ENCODE peak calls at places on chromosomes 2 and 18, in nine cellular contexts. V is GM12891, H is A549, Z is NB4, E is IMR-90, X is esophagus squamous epithelium, O is ovary, G is GM12878, Y is heart left ventricle. B is an unnamed sample.

GRCh38 chr18:31042391-31043181 is at the start of gene DSC3:
- DNase-seq in O (no peak), G (no peak), V (no peak), X (no peak), H (peak), Z (peak), Y (no peak), E (no peak), B (no peak)

GRCh38 chr18:70384181-70384790 is 95.4 kb downstream of the SOCS6 start:
- DNase-seq in E (peak), H (peak), G (no peak), X (no peak), V (no peak), O (no peak), Y (no peak), Z (peak), B (peak)

GRCh38 chr2:39938035-39938835 is 159.2 kb upstream of the THUMPD2 start:
- DNase-seq in X (no peak), Y (no peak), E (peak), Z (no peak), H (no peak), V (no peak), O (no peak), G (no peak), B (no peak)

GRCh38 chr2:201466050-201466660 is 14.6 kb downstream of the STRADB start:
- DNase-seq in V (no peak), O (no peak), H (no peak), Z (no peak), X (no peak), G (no peak), Y (no peak), E (peak), B (no peak)

GRCh38 chr2:60319031-60319547 is 234.4 kb downstream of the BCL11A start:
- DNase-seq in X (no peak), Z (no peak), O (no peak), V (no peak), H (no peak), Y (no peak), G (no peak), E (no peak), B (no peak)

GRCh38 chr2:177161741-177162440 is 50.7 kb upstream of the HNRNPA3 start:
- DNase-seq in E (peak), Y (no peak), G (no peak), Z (peak), X (no peak), H (no peak), O (no peak), V (no peak), B (peak)

GRCh38 chr2:18284331-18284730 is 276.1 kb downstream of the RDH14 start:
- DNase-seq in Z (no peak), Y (no peak), O (no peak), E (peak), H (no peak), X (no peak), G (no peak), V (no peak), B (no peak)

GRCh38 chr18:11095211-11095610 is 54.2 kb downstream of the PIEZO2 start:
- DNase-seq in G (no peak), V (no peak), H (no peak), Z (no peak), X (no peak), Y (no peak), O (no peak), E (no peak), B (no peak)

GRCh38 chr2:236988216-236988615 is 97.5 kb upstream of the COPS8 start:
- DNase-seq in H (no peak), E (no peak), Y (no peak), X (no peak), O (no peak), G (no peak), V (no peak), Z (no peak), B (no peak)

GRCh38 chr2:240823449-240824336 is 3.7 kb upstream of the KIF1A start:
- DNase-seq in V (no peak), H (no peak), X (no peak), Y (no peak), O (no peak), G (no peak), E (no peak), Z (no peak), B (no peak)

GRCh38 chr2:78861546-78861945 is 164.0 kb upstream of the REG3G start:
- DNase-seq in G (no peak), E (no peak), Y (no peak), H (peak), Z (peak), X (no peak), O (no peak), V (no peak), B (peak)

GRCh38 chr2:148534416-148535205 is 109.9 kb upstream of the EPC2 start:
- DNase-seq in Y (no peak), V (no peak), O (peak), X (no peak), G (no peak), E (no peak), H (no peak), Z (peak), B (no peak)

GRCh38 chr2:46308081-46308480 is 10.9 kb downstream of the EPAS1 start:
- DNase-seq in O (no peak), Z (no peak), H (no peak), Y (no peak), V (no peak), X (no peak), E (no peak), G (no peak), B (no peak)

GRCh38 chr18:47160256-47160655 is 10.0 kb upstream of the HDHD2 start:
- DNase-seq in G (no peak), X (no peak), V (no peak), H (no peak), O (no peak), Y (no peak), E (no peak), Z (no peak), B (no peak)

GRCh38 chr2:134718095-134718955 is 475 bp downstream of the TMEM163 start:
- DNase-seq in G (no peak), H (no peak), Y (no peak), O (no peak), V (peak), Z (no peak), E (no peak), X (no peak), B (no peak)

GRCh38 chr2:180202591-180202990 is 195.5 kb upstream of the CWC22 start:
- DNase-seq in O (no peak), V (no peak), E (no peak), H (no peak), Z (no peak), X (no peak), Y (no peak), G (no peak), B (no peak)

GRCh38 chr2:168138369-168138768 is 109.0 kb downstream of the STK39 start:
- DNase-seq in V (no peak), Z (no peak), H (no peak), Y (no peak), E (no peak), X (no peak), O (no peak), G (no peak), B (no peak)

GRCh38 chr2:150732064-150732463 is 244.6 kb upstream of the RND3 start:
- DNase-seq in E (peak), O (no peak), Z (no peak), H (no peak), Y (no peak), V (no peak), G (no peak), X (no peak), B (no peak)

GRCh38 chr2:200104015-200104414 is 148.6 kb downstream of the MAIP1 start:
- DNase-seq in Y (no peak), O (no peak), X (no peak), V (no peak), Z (no peak), E (peak), G (no peak), H (no peak), B (no peak)

GRCh38 chr2:6828299-6828584 is 37.5 kb downstream of the CMPK2 start:
- DNase-seq in O (no peak), Z (peak), H (no peak), G (no peak), E (peak), Y (no peak), X (no peak), V (no peak), B (peak)

GRCh38 chr2:12861344-12861942 is 144.7 kb downstream of the TRIB2 start:
- DNase-seq in H (no peak), Y (no peak), O (no peak), V (no peak), E (peak), X (no peak), G (no peak), Z (peak), B (no peak)

GRCh38 chr2:84925336-84925723 is 19.9 kb downstream of the TMSB10 start:
- DNase-seq in E (no peak), H (no peak), Z (no peak), O (no peak), G (no peak), V (no peak), X (no peak), Y (no peak), B (no peak)

GRCh38 chr2:205758051-205758450 is 75.8 kb downstream of the NRP2 start:
- DNase-seq in H (no peak), Y (no peak), Z (no peak), O (peak), E (peak), V (no peak), X (no peak), G (no peak), B (no peak)

GRCh38 chr2:234712421-234712935 is 215.6 kb upstream of the ARL4C start:
- DNase-seq in G (no peak), V (no peak), X (no peak), O (no peak), E (peak), Y (no peak), Z (no peak), H (no peak), B (no peak)

GRCh38 chr2:242020196-242021004 is 150.9 kb downstream of the RTP5 start:
- DNase-seq in E (no peak), G (no peak), O (peak), Y (no peak), X (no peak), Z (peak), V (no peak), H (no peak), B (no peak)

DNA sequence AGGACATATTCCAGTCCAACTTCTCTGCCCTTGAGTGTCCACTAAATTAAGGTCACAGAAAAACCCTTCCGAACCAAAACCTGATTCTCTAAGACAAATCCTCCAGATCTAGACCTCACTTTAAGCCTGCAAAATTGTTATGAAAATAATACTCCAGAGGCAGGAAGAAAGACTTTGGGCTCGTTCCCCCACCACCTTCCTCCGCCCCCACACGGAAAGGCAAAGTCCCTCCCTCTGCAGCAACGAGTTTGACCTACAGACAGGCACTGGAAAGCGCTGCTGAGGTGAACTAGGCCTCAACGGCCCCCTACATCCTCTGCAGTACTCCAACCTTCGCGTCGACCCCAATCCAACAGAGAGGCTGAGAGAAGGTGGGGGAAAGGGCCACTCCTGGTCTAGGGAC is 808 bp downstream of the ATP5MC3 start:
- DNase-seq in Y (peak), V (peak), X (no peak), H (peak), E (peak), Z (peak), O (peak), G (no peak), B (peak)
- TF ChIP-seq POLR2A in Y (no peak), V (peak), X (no peak), H (no peak), E (no peak), Z (peak), O (no peak), G (peak), B (no peak)

GRCh38 chr2:212526059-212526458 is 12.5 kb downstream of the ERBB4 start:
- DNase-seq in Y (no peak), O (no peak), X (no peak), H (no peak), E (no peak), Z (no peak), G (no peak), V (no peak), B (no peak)

GRCh38 chr2:212530991-212531390 is 7.6 kb downstream of the ERBB4 start:
- DNase-seq in Y (no peak), H (no peak), V (no peak), G (no peak), O (no peak), Z (no peak), X (no peak), E (no peak), B (no peak)

GRCh38 chr2:212530373-212530772 is 8.2 kb downstream of the ERBB4 start:
- DNase-seq in G (no peak), Y (no peak), Z (no peak), H (no peak), E (no peak), O (no peak), X (no peak), V (no peak), B (no peak)

GRCh38 chr2:212531499-212531898 is 7.1 kb downstream of the ERBB4 start:
- DNase-seq in Z (no peak), O (no peak), E (no peak), Y (no peak), H (no peak), V (no peak), X (no peak), G (no peak), B (no peak)

DNA sequence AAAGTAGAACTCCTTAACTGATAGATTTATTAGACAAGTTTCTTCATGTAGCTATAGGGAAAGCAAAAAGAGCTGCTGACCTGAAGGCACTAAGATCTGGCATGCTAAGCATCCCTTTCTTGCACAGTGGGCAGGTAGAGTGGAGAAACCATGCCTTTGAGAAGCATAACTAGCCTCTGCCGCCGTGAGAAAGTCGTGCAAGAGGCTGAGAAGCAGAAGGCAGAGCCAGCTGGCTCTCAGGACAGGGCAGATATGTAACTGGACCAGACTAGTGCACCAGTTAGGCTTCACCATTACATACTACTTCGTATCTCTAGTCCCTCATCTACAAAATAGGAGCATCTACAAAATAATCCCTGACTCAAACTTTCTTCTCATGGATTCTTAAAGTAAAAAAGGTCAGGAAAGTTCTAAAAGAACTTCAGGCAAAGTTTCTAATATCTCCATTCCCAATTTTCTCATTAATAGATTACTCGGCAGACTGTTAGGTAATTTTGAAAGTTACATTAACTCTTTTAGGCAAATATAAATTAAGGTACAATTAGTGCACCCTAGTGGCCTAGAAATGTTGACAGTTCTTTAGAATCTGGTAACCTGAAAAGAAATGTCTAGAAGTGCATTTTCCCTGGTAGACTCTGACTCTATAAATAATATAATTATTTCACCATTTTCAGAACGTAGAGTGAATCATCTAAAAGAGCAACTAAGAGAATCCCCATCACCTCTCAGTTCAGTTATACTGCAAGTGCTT is 10.3 kb downstream of the ERBB4 start:
- DNase-seq in G (no peak), E (no peak), Z (no peak), V (no peak), H (no peak), X (no peak), Y (peak), O (no peak), B (no peak)
- TF ChIP-seq POLR2A in G (no peak), E (no peak), Z (no peak), V (no peak), H (no peak), X (no peak), Y (no peak), O (no peak), B (no peak)

GRCh38 chr2:191691898-191692297 is 14.0 kb downstream of the NABP1 start:
- DNase-seq in E (no peak), H (no peak), Z (no peak), V (no peak), O (no peak), X (no peak), G (no peak), Y (no peak), B (no peak)

GRCh38 chr2:191693151-191693550 is 15.2 kb downstream of the NABP1 start:
- DNase-seq in Y (no peak), E (no peak), Z (no peak), X (no peak), V (no peak), H (no peak), G (no peak), O (no peak), B (peak)

GRCh38 chr2:191691016-191691725 is 13.2 kb downstream of the NABP1 start:
- DNase-seq in O (peak), Z (peak), G (peak), X (no peak), V (peak), H (peak), Y (peak), E (peak), B (peak)

GRCh38 chr2:191693778-191694177 is 15.8 kb downstream of the NABP1 start:
- DNase-seq in H (no peak), Z (no peak), Y (no peak), G (no peak), X (no peak), O (no peak), E (no peak), V (no peak), B (no peak)

GRCh38 chr2:191692502-191693115 is 14.7 kb downstream of the NABP1 start:
- DNase-seq in G (no peak), H (no peak), X (no peak), Y (no peak), V (no peak), Z (no peak), O (no peak), E (no peak), B (no peak)
- TF ChIP-seq POLR2A in G (no peak), H (no peak), X (no peak), Y (no peak), V (no peak), Z (no peak), O (no peak), E (no peak), B (no peak)

GRCh38 chr2:65057391-65058052 is 1.3 kb downstream of the CEP68 start:
- DNase-seq in V (peak), Y (no peak), E (peak), G (peak), Z (peak), H (no peak), O (no peak), X (no peak), B (no peak)

GRCh38 chr2:65054749-65055426 is 1.3 kb upstream of the CEP68 start:
- DNase-seq in V (no peak), E (no peak), G (no peak), Z (no peak), Y (no peak), X (no peak), H (no peak), O (no peak), B (no peak)

GRCh38 chr2:65056990-65057375 is 767 bp downstream of the CEP68 start:
- DNase-seq in O (no peak), V (no peak), G (no peak), H (no peak), E (no peak), Y (no peak), X (no peak), Z (no peak), B (peak)

GRCh38 chr2:65055427-65056214 is 595 bp upstream of the CEP68 start:
- DNase-seq in H (peak), G (no peak), Z (peak), X (no peak), O (no peak), E (no peak), Y (no peak), V (no peak), B (peak)

DNA sequence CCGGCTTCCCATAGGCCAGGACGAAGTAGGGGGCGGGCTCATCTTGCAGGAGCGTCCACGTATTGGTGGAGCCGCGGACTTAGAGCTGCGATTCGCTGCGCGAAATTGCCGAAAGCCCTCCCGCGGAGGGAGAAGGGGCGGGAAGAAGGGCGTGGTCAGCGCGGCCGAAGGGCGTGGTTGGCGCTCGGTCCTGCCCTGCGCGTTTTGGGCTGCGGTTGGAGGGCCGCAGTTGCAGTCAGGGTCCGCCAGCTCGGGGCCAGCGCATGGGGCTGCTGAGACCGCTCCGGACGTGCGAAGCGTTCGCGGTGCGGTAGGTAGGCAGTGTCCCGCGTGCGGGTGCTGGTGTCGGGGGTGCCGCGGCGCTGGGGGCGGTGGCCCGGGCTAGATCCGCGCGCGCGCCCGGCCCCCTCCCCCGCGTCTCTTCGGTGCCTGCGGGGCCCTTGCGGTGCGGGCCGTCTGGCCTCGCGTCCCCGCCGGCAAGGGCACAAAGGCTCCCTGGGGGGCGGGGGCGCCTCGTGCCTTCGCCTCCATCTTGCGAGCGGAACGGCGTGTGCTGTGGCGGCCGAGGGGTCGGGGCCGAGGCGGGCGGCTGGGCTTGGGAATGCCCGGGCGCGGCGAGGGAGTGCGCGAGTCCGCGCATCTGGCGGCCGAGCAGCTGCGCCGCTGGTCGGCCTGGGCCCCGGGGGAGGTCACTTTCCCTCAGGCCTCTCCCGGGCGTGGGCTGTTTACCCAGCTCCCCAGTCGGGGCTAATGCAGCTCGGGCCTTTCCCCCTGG is at the start of gene CEP68:
- DNase-seq in V (peak), H (peak), G (peak), O (peak), Z (peak), X (peak), E (peak), Y (peak), B (peak)
- TF ChIP-seq POLR2A in V (peak), H (peak), G (peak), O (peak), Z (peak), X (peak), E (peak), Y (peak), B (peak)

GRCh38 chr2:88055436-88056128 is at the start of gene KRCC1:
- DNase-seq in Z (peak), Y (peak), V (peak), H (peak), G (peak), E (peak), X (peak), O (peak), B (peak)

GRCh38 chr2:88051792-88052191 is 3.8 kb downstream of the KRCC1 start:
- DNase-seq in H (no peak), Z (no peak), O (no peak), V (no peak), E (no peak), Y (no peak), X (no peak), G (no peak), B (no peak)

GRCh38 chr2:88055049-88055435 is 541 bp downstream of the KRCC1 start:
- DNase-seq in G (no peak), V (peak), H (peak), E (peak), X (no peak), Z (no peak), Y (no peak), O (peak), B (peak)

GRCh38 chr2:88054300-88055048 is 1.1 kb downstream of the KRCC1 start:
- DNase-seq in O (peak), V (no peak), H (no peak), Z (peak), Y (no peak), X (no peak), G (no peak), E (no peak), B (peak)

GRCh38 chr2:88053301-88053700 is 2.3 kb downstream of the KRCC1 start:
- DNase-seq in Z (peak), E (peak), Y (no peak), X (no peak), O (peak), H (no peak), V (no peak), G (no peak), B (no peak)
- TF ChIP-seq POLR2A in Z (no peak), E (no peak), Y (no peak), X (no peak), O (no peak), H (no peak), V (no peak), G (no peak), B (no peak)